ENCODE peak calls at places on chromosomes 1 and 21, in four cellular contexts. R is ecto neural progenitor cell, P is hypothalamus, Q is M059J. U is an unnamed sample.
A peak's percentile ranks its signal among the peaks of the same experiment; 100 is the strongest.

GRCh38 chr1:92211166-92211565 is 6.5 kb upstream of the C1orf146 start:
- DNase-seq in R (no peak), P (no peak), Q (peak; percentile 58), U (peak; percentile 75)

GRCh38 chr1:9606458-9606857 is 17.7 kb downstream of the TMEM201 start:
- DNase-seq in R (no peak), P (no peak), Q (no peak), U (no peak)

GRCh38 chr1:181482001-181482430 is 1.3 kb upstream of the CACNA1E start:
- DNase-seq in R (peak; percentile 47), P (no peak), Q (no peak), U (no peak)

GRCh38 chr1:176957603-176958002 is 206.9 kb downstream of the ASTN1 start:
- DNase-seq in R (no peak), P (no peak), Q (no peak), U (no peak)

GRCh38 chr21:41689289-41689583 is 77.6 kb downstream of the RIPK4 start:
- DNase-seq in R (no peak), P (no peak), Q (no peak), U (no peak)

GRCh38 chr1:11804666-11805453 is 904 bp downstream of the MTHFR start:
- DNase-seq in R (no peak), P (no peak), Q (peak; percentile 73), U (peak; percentile 25)

GRCh38 chr1:208510192-208510952 is 266.2 kb upstream of the PLXNA2 start:
- DNase-seq in R (no peak), P (no peak), Q (peak; percentile 98), U (peak; percentile 84)

GRCh38 chr1:87314101-87314500 is 14.6 kb upstream of the LMO4 start:
- DNase-seq in R (no peak), P (no peak), Q (no peak), U (no peak)

GRCh38 chr1:78884685-78885452 is 121.7 kb downstream of the ADGRL4 start:
- DNase-seq in R (no peak), P (no peak), Q (peak; percentile 49), U (no peak)

GRCh38 chr1:233242827-233243483 is 52.6 kb downstream of the PCNX2 start:
- DNase-seq in R (no peak), P (no peak), Q (no peak), U (no peak)

GRCh38 chr1:185846672-185847440 is 112.7 kb downstream of the HMCN1 start:
- DNase-seq in R (no peak), P (no peak), Q (peak; percentile 42), U (peak; percentile 25)

GRCh38 chr1:203084588-203085527 is 954 bp downstream of the MYOG start:
- DNase-seq in R (peak; percentile 66), P (no peak), Q (no peak), U (no peak)

GRCh38 chr1:203781962-203782361 is 13.5 kb upstream of the ZBED6 start:
- DNase-seq in R (no peak), P (no peak), Q (no peak), U (no peak)

U was measured in ELR.